ENCODE peak calls at places on chromosomes 2 and 18, in eight cellular contexts. O is breast epithelium, Z is iris pigment epithelial cell, X is HTR-8/SVneo, M is NCI-H748 treated with DMSO at 0.1 percent for 48 hours, Q is A549, P is cardiac fibroblast, E is aorta. R is an unnamed sample.

GRCh38 chr2:11998218-11998617 is 251.8 kb downstream of the LPIN1 start:
- DNase-seq in O (no peak), Z (peak; percentile 75), X (no peak), M (no peak), Q (no peak), P (peak; percentile 37), E (no peak), R (peak; percentile 12)

GRCh38 chr2:216653931-216654365 is 20.7 kb downstream of the IGFBP2 start:
- DNase-seq in O (no peak), Z (peak; percentile 65), X (no peak), M (no peak), Q (peak; percentile 18), P (no peak), E (no peak), R (no peak)

GRCh38 chr2:105291981-105292380 is 37.6 kb downstream of the TGFBRAP1 start:
- DNase-seq in O (no peak), Z (peak; percentile 21), X (no peak), M (no peak), Q (no peak), P (no peak), E (no peak), R (no peak)

GRCh38 chr18:21450913-21451312 is 149.6 kb downstream of the ESCO1 start:
- DNase-seq in O (no peak), Z (peak; percentile 7), X (peak; percentile 10), M (no peak), Q (no peak), P (no peak), E (no peak), R (no peak)

GRCh38 chr2:196737046-196737445 is 62.4 kb downstream of the GTF3C3 start:
- DNase-seq in O (no peak), Z (no peak), X (no peak), M (no peak), Q (no peak), P (no peak), E (no peak), R (no peak)

GRCh38 chr18:51522338-51522737 is 324.9 kb upstream of the MEX3C start:
- DNase-seq in O (no peak), Z (no peak), X (no peak), M (no peak), Q (no peak), P (no peak), E (no peak), R (no peak)

GRCh38 chr2:128381001-128381938 is 62.6 kb upstream of the HS6ST1 start:
- DNase-seq in O (no peak), Z (no peak), X (no peak), M (peak; percentile 67), Q (no peak), P (peak; percentile 30), E (no peak), R (no peak)

GRCh38 chr18:48724939-48725338 is 186.1 kb downstream of the CTIF start:
- DNase-seq in O (no peak), Z (no peak), X (no peak), M (no peak), Q (no peak), P (no peak), E (peak; percentile 21), R (no peak)

GRCh38 chr2:29576231-29576630 is 345.2 kb downstream of the ALK start:
- DNase-seq in O (no peak), Z (no peak), X (no peak), M (no peak), Q (no peak), P (no peak), E (no peak), R (no peak)

GRCh38 chr2:60515751-60516226 is 37.7 kb downstream of the BCL11A start:
- DNase-seq in O (no peak), Z (peak; percentile 96), X (peak; percentile 55), M (no peak), Q (no peak), P (peak; percentile 72), E (peak; percentile 55), R (no peak)

GRCh38 chr2:84851876-84852275 is 29.0 kb downstream of the TRABD2A start:
- DNase-seq in O (no peak), Z (no peak), X (no peak), M (no peak), Q (no peak), P (no peak), E (no peak), R (no peak)

GRCh38 chr18:51390695-51391094 is 193.2 kb upstream of the MEX3C start:
- DNase-seq in O (no peak), Z (no peak), X (no peak), M (no peak), Q (peak; percentile 3), P (no peak), E (no peak), R (no peak)

GRCh38 chr2:137764638-137765037 is 199.6 kb upstream of the HNMT start:
- DNase-seq in O (no peak), Z (no peak), X (no peak), M (no peak), Q (no peak), P (no peak), E (no peak), R (no peak)

GRCh38 chr2:20977497-20977896 is 66.4 kb downstream of the APOB start:
- DNase-seq in O (no peak), Z (no peak), X (no peak), M (no peak), Q (no peak), P (no peak), E (no peak), R (no peak)

GRCh38 chr2:86703704-86704370 is 16.3 kb upstream of the RMND5A start:
- DNase-seq in O (no peak), Z (peak; percentile 49), X (no peak), M (peak; percentile 9), Q (peak; percentile 77), P (peak; percentile 61), E (no peak), R (no peak)

GRCh38 chr2:230961091-230961491 is 34.8 kb upstream of the SPATA3 start:
- DNase-seq in O (peak; percentile 71), Z (peak; percentile 36), X (no peak), M (no peak), Q (no peak), P (no peak), E (no peak), R (no peak)

GRCh38 chr18:5746844-5747243 is 148.5 kb downstream of the TMEM200C start:
- DNase-seq in O (no peak), Z (no peak), X (no peak), M (peak; percentile 38), Q (no peak), P (no peak), E (no peak), R (no peak)

GRCh38 chr2:227325056-227325823 is at the start of gene MFF:
- DNase-seq in O (peak; percentile 87), Z (peak; percentile 95), X (peak; percentile 89), M (peak; percentile 78), Q (peak; percentile 96), P (peak; percentile 94), E (peak; percentile 96), R (peak; percentile 93)

GRCh38 chr2:144628566-144628965 is 108.6 kb upstream of the ZEB2 start:
- DNase-seq in O (no peak), Z (no peak), X (no peak), M (no peak), Q (no peak), P (no peak), E (no peak), R (no peak)

GRCh38 chr2:208318127-208318526 is 52.1 kb downstream of the PIKFYVE start:
- DNase-seq in O (no peak), Z (no peak), X (no peak), M (no peak), Q (no peak), P (no peak), E (no peak), R (no peak)

GRCh38 chr2:88258208-88258607 is 88.1 kb downstream of the THNSL2 start:
- DNase-seq in O (peak; percentile 35), Z (no peak), X (no peak), M (no peak), Q (no peak), P (no peak), E (no peak), R (no peak)

GRCh38 chr2:109133746-109134145 is 4.7 kb downstream of the SH3RF3 start:
- DNase-seq in O (no peak), Z (no peak), X (no peak), M (no peak), Q (no peak), P (no peak), E (no peak), R (no peak)

GRCh38 chr2:163580757-163581156 is 155.1 kb downstream of the FIGN start:
- DNase-seq in O (no peak), Z (no peak), X (no peak), M (peak; percentile 27), Q (no peak), P (no peak), E (no peak), R (no peak)

GRCh38 chr2:30771200-30771599 is 36.0 kb downstream of the CAPN13 start:
- DNase-seq in O (no peak), Z (no peak), X (no peak), M (no peak), Q (no peak), P (no peak), E (no peak), R (no peak)

GRCh38 chr2:100416939-100417744 is at the start of gene CHST10:
- DNase-seq in O (no peak), Z (peak; percentile 56), X (peak; percentile 71), M (peak; percentile 7), Q (peak; percentile 59), P (peak; percentile 52), E (peak; percentile 66), R (no peak)

GRCh38 chr2:61420986-61421546 is 49.8 kb downstream of the USP34 start:
- DNase-seq in O (no peak), Z (no peak), X (no peak), M (no peak), Q (no peak), P (no peak), E (no peak), R (no peak)

GRCh38 chr18:8912348-8913057 is 190.0 kb upstream of the NDUFV2 start:
- DNase-seq in O (no peak), Z (no peak), X (no peak), M (no peak), Q (no peak), P (no peak), E (no peak), R (no peak)

GRCh38 chr18:48109961-48110493 is 179.6 kb upstream of the SMAD2 start:
- DNase-seq in O (no peak), Z (no peak), X (no peak), M (no peak), Q (no peak), P (no peak), E (no peak), R (no peak)

GRCh38 chr18:63267990-63268721 is 51.4 kb downstream of the BCL2 start:
- DNase-seq in O (no peak), Z (peak; percentile 17), X (no peak), M (no peak), Q (no peak), P (no peak), E (no peak), R (no peak)

GRCh38 chr2:37638973-37639372 is 32.5 kb downstream of the CDC42EP3 start:
- DNase-seq in O (no peak), Z (no peak), X (no peak), M (no peak), Q (no peak), P (no peak), E (no peak), R (no peak)

GRCh38 chr2:31256611-31257382 is 22.8 kb downstream of the EHD3 start:
- DNase-seq in O (no peak), Z (no peak), X (no peak), M (no peak), Q (no peak), P (no peak), E (no peak), R (no peak)

GRCh38 chr18:30409120-30409519 is 633.4 kb downstream of the DSC3 start:
- DNase-seq in O (no peak), Z (no peak), X (no peak), M (no peak), Q (no peak), P (no peak), E (no peak), R (no peak)

GRCh38 chr2:158255257-158255656 is 153.6 kb downstream of the UPP2 start:
- DNase-seq in O (no peak), Z (no peak), X (no peak), M (peak; percentile 94), Q (no peak), P (no peak), E (no peak), R (no peak)

GRCh38 chr18:13381907-13382682 is 163.5 kb downstream of the LDLRAD4 start:
- DNase-seq in O (peak; percentile 82), Z (peak; percentile 81), X (no peak), M (peak; percentile 41), Q (peak; percentile 4), P (peak; percentile 64), E (peak; percentile 91), R (peak; percentile 77)

R was measured in CD4-positive, alpha-beta memory T cell.